ENCODE peak calls at places on chromosomes 5 and 9, in six cellular contexts. Y is substantia nigra; M is esophagus squamous epithelium; X is HCEC 1CT; P is stimulated activated CD8-positive, alpha-beta memory T cell treated with anti-CD3 and anti-CD28 coated beads, Interleukin-4, amount 100 ng/mL, for 24 hours; B is activated CD4-positive, alpha-beta T cell treated with anti-CD3 and anti-CD28 coated beads, Interleukin-2, amount 50 U/mL, for 48 hours. U is an unnamed sample.

GRCh38 chr5:109859537-109859936 is 169.8 kb downstream of the MAN2A1 start:
- DNase-seq in Y (no peak), M (no peak), X (no peak), P (no peak), B (no peak), U (no peak)

GRCh38 chr5:43638556-43638955 is 35.6 kb downstream of the NNT start:
- DNase-seq in Y (no peak), M (no peak), X (no peak), P (no peak), B (no peak), U (no peak)

GRCh38 chr5:176676361-176676824 is 29.1 kb downstream of the TSPAN17 start:
- DNase-seq in Y (no peak), M (no peak), X (no peak), P (no peak), B (no peak), U (no peak)

GRCh38 chr9:134205636-134206316 is 41.4 kb upstream of the RNU6ATAC start:
- DNase-seq in Y (no peak), M (no peak), X (peak), P (no peak), B (no peak), U (no peak)

GRCh38 chr9:93108301-93109041 is 12.5 kb downstream of the CARD19 start:
- DNase-seq in Y (no peak), M (no peak), X (no peak), P (no peak), B (peak), U (peak)

GRCh38 chr5:36414869-36415282 is 113.2 kb upstream of the RANBP3L start:
- DNase-seq in Y (no peak), M (no peak), X (peak), P (no peak), B (no peak), U (no peak)

GRCh38 chr9:136996361-136997281 is at the start of gene CLIC3:
- DNase-seq in Y (no peak), M (no peak), X (no peak), P (peak), B (peak), U (no peak)

GRCh38 chr9:10059044-10059443 is 553.8 kb downstream of the PTPRD start:
- DNase-seq in Y (no peak), M (no peak), X (no peak), P (no peak), B (no peak), U (no peak)

GRCh38 chr9:130453487-130453886 is 8.7 kb downstream of the ASS1 start:
- DNase-seq in Y (no peak), M (no peak), X (no peak), P (no peak), B (no peak), U (no peak)

GRCh38 chr5:135446186-135446585 is 962 bp downstream of the DCANP1 start:
- DNase-seq in Y (no peak), M (no peak), X (no peak), P (no peak), B (no peak), U (no peak)

GRCh38 chr9:3526903-3527652 is 1.3 kb upstream of the RFX3 start:
- DNase-seq in Y (no peak), M (no peak), X (no peak), P (no peak), B (no peak), U (no peak)

GRCh38 chr9:88818495-88819201 is 172.6 kb upstream of the S1PR3 start:
- DNase-seq in Y (no peak), M (no peak), X (peak), P (no peak), B (no peak), U (no peak)

GRCh38 chr5:53603009-53603687 is 42.7 kb downstream of the NDUFS4 start:
- DNase-seq in Y (peak), M (no peak), X (no peak), P (no peak), B (no peak), U (no peak)

GRCh38 chr5:125269926-125270325 is 523.5 kb upstream of the ZNF608 start:
- DNase-seq in Y (no peak), M (no peak), X (no peak), P (no peak), B (no peak), U (no peak)

GRCh38 chr9:93947409-93948070 is 7.6 kb downstream of the BARX1 start:
- DNase-seq in Y (no peak), M (no peak), X (no peak), P (no peak), B (no peak), U (no peak)

U was measured in T-helper 2 cell treated with Interferon-gamma antibody and Interleukin-4, amounts not matched to agents 5 μg/mL and 100 μg/mL, for 36 hours.